ENCODE peak calls at places on chromosomes 4 and X, in seven cellular contexts. Y is H4, G is left ventricle myocardium inferior, C is MM.1S, M is right cardiac atrium, P is HEK293T, I is NCI-H748 treated with DMSO at 0.1 percent for 48 hours. F is an unnamed sample.

GRCh38 chr4:24214796-24215195 is 324.9 kb upstream of the PPARGC1A start:
- DNase-seq in Y (no peak), P (no peak), I (no peak), M (no peak), C (no peak), G (no peak), F (no peak)

GRCh38 chr4:161336016-161336415 is 827.8 kb downstream of the FSTL5 start:
- DNase-seq in I (no peak), Y (no peak), G (no peak), M (peak), P (no peak), C (no peak), F (no peak)

GRCh38 chr4:83516042-83516772 is 19.7 kb upstream of the GPAT3 start:
- DNase-seq in M (no peak), I (no peak), G (no peak), Y (peak), P (no peak), C (no peak), F (no peak)

GRCh38 chrX:136784231-136784630 is 3.5 kb upstream of the ARHGEF6 start:
- DNase-seq in Y (no peak), I (no peak), G (no peak), C (no peak), P (no peak), M (no peak), F (no peak)

GRCh38 chr4:168200685-168201084 is 108.3 kb downstream of the ANXA10 start:
- DNase-seq in Y (no peak), M (no peak), I (peak), C (no peak), P (no peak), G (no peak), F (no peak)

GRCh38 chr4:76744253-76744921 is 153.6 kb downstream of the SOWAHB start:
- DNase-seq in C (no peak), G (no peak), M (no peak), Y (no peak), P (no peak), I (no peak), F (no peak)

GRCh38 chr4:84238247-84239090 is 260.6 kb downstream of the NKX6-1 start:
- DNase-seq in G (no peak), P (no peak), I (no peak), Y (peak), M (no peak), C (no peak), F (no peak)

GRCh38 chr4:107665001-107665400 is 55.0 kb downstream of the PAPSS1 start:
- DNase-seq in C (no peak), I (no peak), Y (no peak), P (no peak), G (no peak), M (no peak), F (no peak)

GRCh38 chrX:153909980-153910360 is 5.5 kb downstream of the AVPR2 start:
- DNase-seq in M (no peak), C (no peak), Y (no peak), P (no peak), G (no peak), I (no peak), F (no peak)

GRCh38 chrX:76183289-76184057 is 10.6 kb downstream of the PBDC1 start:
- DNase-seq in P (no peak), Y (peak), I (no peak), G (no peak), M (no peak), C (no peak), F (no peak)

GRCh38 chrX:21702725-21703228 is 44.6 kb upstream of the KLHL34 start:
- DNase-seq in G (no peak), Y (no peak), M (no peak), I (no peak), C (no peak), P (no peak), F (no peak)

GRCh38 chr4:67934628-67935027 is 28.7 kb downstream of the TMPRSS11A start:
- DNase-seq in P (no peak), G (no peak), I (peak), C (peak), Y (no peak), M (no peak), F (no peak)

GRCh38 chr4:53706422-53707032 is 115.2 kb upstream of the LNX1 start:
- DNase-seq in P (peak), Y (peak), G (no peak), I (peak), M (no peak), C (peak), F (no peak)

GRCh38 chr4:120071192-120071795 is 4.6 kb upstream of the MAD2L1 start:
- DNase-seq in I (peak), G (no peak), P (peak), M (no peak), C (peak), Y (peak), F (peak)

GRCh38 chrX:14922437-14922836 is 49.2 kb downstream of the MOSPD2 start:
- DNase-seq in I (no peak), P (no peak), C (no peak), Y (peak), G (no peak), M (no peak), F (no peak)